ENCODE peak calls at places on chromosome 5, in five cellular contexts. P, K, I, X and O are unnamed samples.

GRCh38 chr5:37840036-37840909 is at the start of gene GDNF:
- DNase-seq in P (peak), K (peak), I (peak), X (no peak), O (no peak)

GRCh38 chr5:168879929-168880328 is 300.8 kb upstream of the PANK3 start:
- DNase-seq in P (no peak), K (no peak), I (peak), X (no peak), O (no peak)

GRCh38 chr5:71922584-71923106 is 184.6 kb upstream of the MAP1B start:
- DNase-seq in P (peak), K (no peak), I (peak), X (peak), O (no peak)

GRCh38 chr5:169801324-169801777 is 164.3 kb downstream of the DOCK2 start:
- DNase-seq in P (peak), K (no peak), I (peak), X (peak), O (no peak)

GRCh38 chr5:103487253-103487652 is 75.3 kb downstream of the NUDT12 start:
- DNase-seq in P (peak), K (no peak), I (no peak), X (no peak), O (no peak)

GRCh38 chr5:29994519-29994918 is 1199.0 kb upstream of the CDH6 start:
- DNase-seq in P (no peak), K (no peak), I (no peak), X (no peak), O (no peak)

GRCh38 chr5:60972225-60972624 is 27.2 kb downstream of the NDUFAF2 start:
- DNase-seq in P (no peak), K (no peak), I (no peak), X (no peak), O (no peak)

GRCh38 chr5:81948349-81948748 is 23.5 kb upstream of the ATG10 start:
- DNase-seq in P (peak), K (no peak), I (no peak), X (peak), O (no peak)

GRCh38 chr5:68505917-68506860 is 290.6 kb downstream of the PIK3R1 start:
- DNase-seq in P (peak), K (no peak), I (peak), X (no peak), O (no peak)

GRCh38 chr5:151022511-151023018 is 2.2 kb downstream of the GPX3 start:
- DNase-seq in P (no peak), K (no peak), I (no peak), X (no peak), O (no peak)

GRCh38 chr5:56012281-56012963 is 17.7 kb upstream of the IL6ST start:
- DNase-seq in P (peak), K (peak), I (no peak), X (no peak), O (no peak)

GRCh38 chr5:103541114-103541513 is 21.5 kb downstream of the NUDT12 start:
- DNase-seq in P (no peak), K (no peak), I (no peak), X (no peak), O (no peak)

GRCh38 chr5:135600971-135601381 is 22.2 kb upstream of the CXCL14 start:
- DNase-seq in P (no peak), K (no peak), I (no peak), X (peak), O (peak)

GRCh38 chr5:148713735-148714508 is 59.6 kb upstream of the HTR4 start:
- DNase-seq in P (no peak), K (no peak), I (no peak), X (no peak), O (no peak)

GRCh38 chr5:151085517-151086031 is 4.7 kb upstream of the TNIP1 start:
- DNase-seq in P (peak), K (peak), I (peak), X (no peak), O (no peak)

GRCh38 chr5:36357391-36357790 is 55.7 kb upstream of the RANBP3L start:
- DNase-seq in P (peak), K (no peak), I (no peak), X (no peak), O (no peak)

GRCh38 chr5:157506066-157506590 is 46.1 kb downstream of the NIPAL4 start:
- DNase-seq in P (no peak), K (no peak), I (no peak), X (no peak), O (no peak)

GRCh38 chr5:4831325-4831724 is 308.8 kb upstream of the ADAMTS16 start:
- DNase-seq in P (no peak), K (no peak), I (no peak), X (no peak), O (no peak)

GRCh38 chr5:75551471-75551870 is 39.8 kb downstream of the POLK start:
- DNase-seq in P (peak), K (no peak), I (no peak), X (no peak), O (no peak)

GRCh38 chr5:13480834-13481233 is 463.7 kb downstream of the DNAH5 start:
- DNase-seq in P (no peak), K (no peak), I (no peak), X (no peak), O (no peak)

GRCh38 chr5:27494845-27495244 is 456.5 kb upstream of the CDH9 start:
- DNase-seq in P (no peak), K (no peak), I (peak), X (no peak), O (no peak)

GRCh38 chr5:126031989-126032716 is 391.1 kb upstream of the GRAMD2B start:
- DNase-seq in P (peak), K (peak), I (no peak), X (no peak), O (no peak)

GRCh38 chr5:36669015-36669651 is 62.7 kb downstream of the SLC1A3 start:
- DNase-seq in P (no peak), K (no peak), I (no peak), X (no peak), O (no peak)

GRCh38 chr5:139344177-139344576 is 2.5 kb downstream of the PAIP2 start:
- DNase-seq in P (no peak), K (no peak), I (no peak), X (no peak), O (no peak)

GRCh38 chr5:139343476-139343875 is 1.8 kb downstream of the PAIP2 start:
- DNase-seq in P (no peak), K (no peak), I (no peak), X (no peak), O (no peak)

GRCh38 chr5:139341689-139342422 is at the start of gene PAIP2:
- DNase-seq in P (peak), K (peak), I (peak), X (peak), O (peak)

GRCh38 chr5:139341187-139341688 is 416 bp upstream of the PAIP2 start:
- DNase-seq in P (no peak), K (no peak), I (no peak), X (no peak), O (no peak)

GRCh38 chr5:139342423-139342723 is 719 bp downstream of the PAIP2 start:
- DNase-seq in P (no peak), K (no peak), I (no peak), X (no peak), O (no peak)
- TF ChIP-seq POLR2A in P (no peak), K (no peak), I (no peak), X (no peak), O (no peak)

GRCh38 chr5:11496127-11496719 is 408.0 kb downstream of the CTNND2 start:
- DNase-seq in P (no peak), K (no peak), I (no peak), X (no peak), O (no peak)
- TF ChIP-seq POLR2A in P (no peak), K (no peak), I (no peak), X (no peak), O (no peak)

DNA sequence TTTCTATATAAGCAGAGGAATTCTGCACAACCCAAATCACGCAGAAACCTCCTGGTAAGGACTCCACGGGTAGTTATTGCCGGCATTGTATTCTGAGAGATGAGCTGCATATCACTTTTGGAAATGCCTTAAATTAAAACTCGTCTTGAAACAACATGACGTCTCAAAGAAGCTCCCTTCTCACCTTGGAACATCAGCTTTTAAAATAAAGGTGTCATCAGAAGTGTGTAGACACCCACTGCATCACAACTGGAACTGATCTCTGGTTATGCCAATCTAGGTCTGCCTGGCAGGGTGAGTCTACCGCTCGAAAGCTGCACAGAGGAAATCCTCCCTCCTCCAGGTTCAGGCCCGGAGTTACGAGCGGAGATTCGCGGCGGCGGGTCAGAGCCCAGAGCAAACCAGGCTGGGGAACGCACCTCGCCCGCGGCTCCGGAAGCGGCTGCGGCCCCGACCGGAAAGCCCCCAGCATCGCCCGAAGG is 974 bp upstream of the SLC12A2 start:
- DNase-seq in P (no peak), K (no peak), I (no peak), X (no peak), O (no peak)
- TF ChIP-seq POLR2A in P (no peak), K (no peak), I (no peak), X (no peak), O (no peak)

DNA sequence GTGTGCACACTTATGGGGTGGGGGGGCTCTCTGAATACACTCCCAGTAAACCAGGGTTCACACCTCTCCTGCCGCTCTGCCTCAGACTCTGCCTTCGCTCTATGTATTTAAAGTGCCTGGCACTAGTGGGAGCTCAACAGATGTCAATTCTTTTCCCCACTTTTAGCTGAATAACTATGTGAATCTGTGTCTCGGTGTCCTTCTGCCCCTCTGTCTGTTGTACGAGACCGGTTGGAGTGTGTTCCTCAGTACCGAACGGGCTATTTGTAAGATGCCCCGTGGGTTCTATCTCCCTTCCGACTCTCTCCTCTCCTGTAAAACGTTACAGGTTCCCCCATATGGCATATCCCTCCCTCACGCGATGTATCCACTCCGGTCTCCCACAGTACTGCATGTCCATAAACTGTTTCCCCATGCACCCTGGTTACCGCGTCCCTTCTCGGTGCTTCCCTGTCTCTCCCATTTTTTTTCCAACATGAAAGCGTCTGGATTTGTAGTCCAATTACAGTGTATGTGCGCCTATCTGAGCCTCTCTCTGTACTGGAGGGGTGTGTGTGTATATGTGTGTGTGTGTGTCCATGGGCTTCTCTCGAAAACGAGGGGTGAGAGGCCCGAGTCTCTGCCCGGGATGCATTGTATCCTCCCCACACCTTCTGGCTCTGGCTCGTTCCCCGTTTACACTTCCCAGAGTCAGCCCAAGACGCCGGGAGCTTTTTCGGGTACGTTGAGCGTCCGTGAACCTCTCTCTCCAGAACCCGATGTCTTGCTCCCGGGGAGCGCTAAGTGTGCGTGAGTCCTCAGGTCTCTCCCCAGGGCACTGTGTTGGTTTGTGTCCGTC is 1.5 kb downstream of the ELL2 start:
- DNase-seq in P (peak), K (no peak), I (peak), X (no peak), O (peak)
- TF ChIP-seq POLR2A in P (no peak), K (no peak), I (no peak), X (no peak), O (peak)

DNA sequence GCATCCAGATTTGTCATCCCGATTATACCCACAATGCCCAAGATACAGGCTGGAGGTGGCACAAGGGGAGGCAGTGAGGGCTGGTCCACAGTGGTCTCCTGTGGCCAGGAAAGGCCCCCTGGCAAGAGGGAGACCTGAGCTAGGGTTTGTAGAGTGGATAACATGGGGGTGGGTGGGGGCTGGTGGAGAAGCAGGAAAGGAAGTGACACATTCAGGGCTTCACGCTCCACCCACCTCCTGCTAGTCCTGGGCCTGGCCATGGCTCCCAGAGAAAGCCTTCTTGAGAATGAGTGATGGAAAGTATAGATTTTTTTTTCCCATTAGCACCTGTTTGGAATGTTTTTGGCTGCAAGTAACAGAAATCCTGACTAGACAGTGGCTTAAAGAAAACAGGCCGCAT is 81.3 kb downstream of the ANKRD33B start:
- DNase-seq in P (no peak), K (peak), I (no peak), X (no peak), O (no peak)
- TF ChIP-seq POLR2A in P (no peak), K (no peak), I (no peak), X (no peak), O (no peak)